ENCODE peak calls at places on chromosomes 11 and 22, in six cellular contexts. E is effector memory CD8-positive, alpha-beta T cell; M is AG09319; L is RCC 7860; T is stimulated activated CD4-positive, alpha-beta T cell treated with anti-CD3 and anti-CD28 coated beads, Interleukin-4, amount 100 ng/mL, for 48 hours; P is GM12891. Z is an unnamed sample.

GRCh38 chr11:62545437-62546243 is 966 bp downstream of the AHNAK start:
- DNase-seq in E (peak; percentile 37), M (peak; percentile 86), L (peak; percentile 93), T (no peak), P (no peak), Z (peak; percentile 97)

GRCh38 chr11:123186291-123186690 is 8.8 kb downstream of the CLMP start:
- DNase-seq in E (no peak), M (no peak), L (peak; percentile 64), T (no peak), P (no peak), Z (no peak)

GRCh38 chr11:12792590-12792989 is 118.4 kb downstream of the TEAD1 start:
- DNase-seq in E (no peak), M (no peak), L (no peak), T (no peak), P (no peak), Z (no peak)

GRCh38 chr11:16154715-16155396 is 201.5 kb downstream of the SOX6 start:
- DNase-seq in E (no peak), M (no peak), L (peak; percentile 8), T (no peak), P (no peak), Z (no peak)

GRCh38 chr11:133134561-133135173 is 397.6 kb downstream of the OPCML start:
- DNase-seq in E (no peak), M (no peak), L (no peak), T (peak; percentile 24), P (peak; percentile 35), Z (no peak)

GRCh38 chr11:119422505-119423416 is at the start of gene THY1:
- DNase-seq in E (no peak), M (peak; percentile 36), L (no peak), T (no peak), P (no peak), Z (peak; percentile 88)

GRCh38 chr11:64101461-64101860 is 64.5 kb downstream of the MACROD1 start:
- DNase-seq in E (no peak), M (no peak), L (no peak), T (no peak), P (no peak), Z (no peak)

GRCh38 chr11:14673824-14674432 is 30.3 kb downstream of the PDE3B start:
- DNase-seq in E (no peak), M (no peak), L (no peak), T (no peak), P (no peak), Z (no peak)

GRCh38 chr22:37370306-37370979 is 56.8 kb downstream of the ELFN2 start:
- DNase-seq in E (no peak), M (no peak), L (no peak), T (no peak), P (no peak), Z (no peak)